ENCODE peak calls at places on chromosomes 1 and 21, in four cellular contexts. F, G, M and Z are unnamed samples.

GRCh38 chr1:162178432-162178831 is 108.9 kb downstream of the NOS1AP start:
- DNase-seq in G (no peak), M (no peak), F (no peak), Z (no peak)

GRCh38 chr1:185694081-185694480 is 40.1 kb upstream of the HMCN1 start:
- DNase-seq in M (peak), F (no peak), G (no peak), Z (no peak)

GRCh38 chr1:25810341-25811299 is 9.1 kb upstream of the MTFR1L start:
- DNase-seq in M (peak), F (peak), G (peak), Z (peak)

GRCh38 chr1:205429742-205430464 is 8.0 kb upstream of the LEMD1 start:
- DNase-seq in F (no peak), M (no peak), G (no peak), Z (no peak)

GRCh38 chr1:9164919-9165318 is 36.0 kb upstream of the GPR157 start:
- DNase-seq in G (no peak), F (no peak), M (no peak), Z (no peak)

GRCh38 chr1:45585496-45586075 is 1.7 kb downstream of the NASP start:
- DNase-seq in M (no peak), F (no peak), G (no peak), Z (no peak)

GRCh38 chr1:158285756-158286241 is 3.9 kb upstream of the CD1C start:
- DNase-seq in M (no peak), G (peak), F (no peak), Z (no peak)

GRCh38 chr1:15330028-15330427 is 79.7 kb upstream of the EFHD2 start:
- DNase-seq in F (no peak), G (no peak), M (peak), Z (no peak)

GRCh38 chr1:211343607-211344334 is 17.1 kb downstream of the TRAF5 start:
- DNase-seq in M (peak), F (no peak), G (no peak), Z (no peak)

GRCh38 chr1:222592171-222592570 is 2.4 kb upstream of the TAF1A start:
- DNase-seq in M (peak), F (peak), G (no peak), Z (no peak)

GRCh38 chr1:25442178-25442577 is 11.5 kb downstream of the MACO1 start:
- DNase-seq in M (peak), F (peak), G (no peak), Z (no peak)

GRCh38 chr1:35451125-35451528 is 106.1 kb downstream of the KIAA0319L start:
- DNase-seq in F (peak), G (peak), M (peak), Z (peak)

GRCh38 chr1:109299087-109299983 is 7.5 kb downstream of the MYBPHL start:
- DNase-seq in M (peak), G (peak), F (peak), Z (peak)

GRCh38 chr21:34336245-34336644 is 27.6 kb upstream of the KCNE2 start:
- DNase-seq in M (no peak), F (no peak), G (no peak), Z (no peak)

GRCh38 chr1:210301254-210301955 is 27.3 kb upstream of the HHAT start:
- DNase-seq in G (no peak), F (peak), M (no peak), Z (no peak)

GRCh38 chr1:118989878-118990378 is 1.8 kb upstream of the TBX15 start:
- DNase-seq in G (no peak), F (no peak), M (no peak), Z (no peak)

GRCh38 chr21:28742527-28742926 is 250.2 kb downstream of the LTN1 start:
- DNase-seq in G (no peak), M (peak), F (peak), Z (no peak)

GRCh38 chr1:161869291-161869690 is 103.2 kb downstream of the ATF6 start:
- DNase-seq in F (no peak), G (no peak), M (no peak), Z (no peak)

GRCh38 chr1:153945131-153945794 is 1.3 kb downstream of the DENND4B start:
- DNase-seq in M (peak), G (peak), F (peak), Z (no peak)

GRCh38 chr1:226979115-226979516 is 39.0 kb downstream of the COQ8A start:
- DNase-seq in F (no peak), M (no peak), G (no peak), Z (no peak)

GRCh38 chr1:91803847-91804545 is 82.0 kb downstream of the TGFBR3 start:
- DNase-seq in G (no peak), F (no peak), M (peak), Z (no peak)

GRCh38 chr1:105909811-105910210 is 1146.7 kb upstream of the PRMT6 start:
- DNase-seq in M (no peak), G (no peak), F (no peak), Z (no peak)
- TF ChIP-seq CTCF in M (no peak), G (no peak), F (no peak), Z (no peak)

GRCh38 chr1:13805431-13805830 is 105.4 kb downstream of the PRDM2 start:
- DNase-seq in M (no peak), G (no peak), F (no peak), Z (no peak)

GRCh38 chr1:13808729-13809131 is 108.7 kb downstream of the PRDM2 start:
- DNase-seq in M (peak), F (peak), G (peak), Z (no peak)

GRCh38 chr1:13806108-13806507 is 106.1 kb downstream of the PRDM2 start:
- DNase-seq in F (no peak), M (no peak), G (no peak), Z (no peak)

GRCh38 chr1:13809461-13810159 is 109.6 kb downstream of the PRDM2 start:
- DNase-seq in G (no peak), F (no peak), M (no peak), Z (no peak)

GRCh38 chr1:13807213-13807612 is 107.2 kb downstream of the PRDM2 start:
- DNase-seq in F (peak), G (no peak), M (peak), Z (peak)
- TF ChIP-seq CTCF in F (peak), G (no peak), M (peak), Z (peak)

DNA sequence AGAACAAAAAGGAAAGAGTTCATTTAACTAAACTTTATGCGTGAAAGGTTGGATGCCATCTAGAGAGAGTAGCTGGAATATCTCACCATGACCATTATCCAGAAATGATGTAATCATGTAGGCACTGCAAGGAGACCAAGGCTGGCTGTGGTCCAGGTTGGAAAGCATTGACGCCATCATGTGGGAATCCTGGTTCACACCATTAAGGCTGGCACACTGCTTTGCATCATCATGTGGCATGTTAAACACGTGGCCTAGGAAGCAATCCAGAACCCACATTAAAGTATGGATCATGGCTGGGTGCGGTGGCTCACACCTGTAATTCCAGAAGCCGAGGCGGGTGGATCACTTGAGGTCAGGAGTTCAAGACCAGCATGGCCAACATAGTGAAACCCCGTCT is 4.3 kb downstream of the ADAMTS1 start:
- DNase-seq in M (peak), G (peak), F (peak), Z (no peak)
- TF ChIP-seq CTCF in M (peak), G (peak), F (peak), Z (no peak)

GRCh38 chr21:36908260-36908908 is 58.1 kb downstream of the HLCS start:
- DNase-seq in M (no peak), G (no peak), F (no peak), Z (no peak)

GRCh38 chr21:36913247-36914169 is 53.0 kb downstream of the HLCS start:
- DNase-seq in F (no peak), G (no peak), M (no peak), Z (no peak)

GRCh38 chr21:36909901-36910561 is 56.4 kb downstream of the HLCS start:
- DNase-seq in F (peak), M (peak), G (no peak), Z (no peak)

GRCh38 chr21:36910581-36911307 is 55.7 kb downstream of the HLCS start:
- DNase-seq in F (no peak), G (no peak), M (no peak), Z (no peak)

DNA sequence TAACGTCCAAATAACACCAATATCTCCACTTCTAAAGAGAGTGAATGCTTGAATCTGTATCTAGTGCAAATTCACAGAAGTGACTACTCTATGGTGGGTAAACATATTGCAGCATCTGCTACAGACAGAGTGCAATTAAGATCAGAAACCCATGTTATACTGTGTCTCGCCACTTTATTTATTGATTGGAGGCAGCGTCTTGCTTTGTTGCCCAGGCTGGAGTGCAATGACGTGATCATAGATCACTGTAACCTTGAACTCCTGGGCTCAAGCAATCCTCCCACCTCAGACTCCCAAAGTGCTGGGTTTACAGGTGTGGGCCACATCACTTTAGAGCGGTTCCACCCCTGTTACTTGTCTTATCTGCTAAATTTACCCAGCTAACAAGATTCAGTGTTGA is 57.0 kb downstream of the HLCS start:
- DNase-seq in F (no peak), M (no peak), G (no peak), Z (no peak)
- TF ChIP-seq CTCF in F (no peak), M (no peak), G (no peak), Z (no peak)

DNA sequence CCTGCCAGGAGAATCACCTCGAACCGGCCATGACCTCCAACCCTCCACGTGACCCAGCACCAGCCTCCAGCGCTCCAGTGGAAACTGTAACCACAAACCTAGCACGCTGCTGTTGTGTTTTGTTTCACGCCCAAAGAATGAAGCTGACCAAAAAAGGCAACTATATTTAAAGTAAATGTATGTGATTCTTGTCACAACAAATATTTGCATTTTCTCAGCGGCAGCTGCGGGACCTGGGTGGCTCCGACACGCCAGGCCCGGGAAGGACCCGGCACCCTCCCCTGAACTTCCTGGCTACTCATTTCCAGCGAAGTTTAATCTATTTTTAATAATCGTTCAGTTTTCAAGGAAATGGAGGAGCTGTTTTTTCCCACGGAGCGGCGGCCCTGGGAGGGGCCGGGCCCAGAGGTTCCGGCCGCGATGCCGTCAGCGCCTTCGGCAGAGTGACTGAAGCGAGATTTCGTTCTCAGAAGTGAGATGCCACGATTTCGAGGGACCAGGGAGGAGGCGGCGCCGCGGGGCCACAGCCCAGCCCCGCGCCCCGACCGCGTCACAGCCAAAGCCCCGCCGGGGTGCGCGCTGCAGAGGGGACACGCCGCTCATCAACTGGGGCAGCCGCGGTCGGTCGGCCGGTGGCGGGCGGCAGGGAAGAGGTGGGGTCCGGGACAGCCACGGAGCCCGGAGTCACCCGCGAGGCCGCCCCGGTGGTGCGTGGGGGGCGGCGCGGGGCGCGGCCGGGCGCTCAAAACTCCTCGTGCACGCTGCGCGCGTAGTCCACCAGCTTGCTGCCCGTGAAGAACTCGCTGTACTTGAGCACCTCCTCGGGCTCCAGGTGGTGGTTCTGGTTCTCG is 3.0 kb upstream of the TNFRSF4 start:
- DNase-seq in G (no peak), F (no peak), M (no peak), Z (no peak)
- TF ChIP-seq CTCF in G (no peak), F (no peak), M (no peak), Z (no peak)

GRCh38 chr1:214720561-214720960 is 117.6 kb downstream of the CENPF start:
- DNase-seq in M (no peak), F (no peak), G (no peak), Z (no peak)

GRCh38 chr1:214717323-214717722 is 114.3 kb downstream of the CENPF start:
- DNase-seq in F (no peak), G (no peak), M (peak), Z (no peak)

GRCh38 chr1:214715126-214715525 is 112.1 kb downstream of the CENPF start:
- DNase-seq in F (no peak), M (no peak), G (no peak), Z (no peak)

GRCh38 chr1:214718724-214719123 is 115.7 kb downstream of the CENPF start:
- DNase-seq in G (no peak), M (peak), F (no peak), Z (no peak)

DNA sequence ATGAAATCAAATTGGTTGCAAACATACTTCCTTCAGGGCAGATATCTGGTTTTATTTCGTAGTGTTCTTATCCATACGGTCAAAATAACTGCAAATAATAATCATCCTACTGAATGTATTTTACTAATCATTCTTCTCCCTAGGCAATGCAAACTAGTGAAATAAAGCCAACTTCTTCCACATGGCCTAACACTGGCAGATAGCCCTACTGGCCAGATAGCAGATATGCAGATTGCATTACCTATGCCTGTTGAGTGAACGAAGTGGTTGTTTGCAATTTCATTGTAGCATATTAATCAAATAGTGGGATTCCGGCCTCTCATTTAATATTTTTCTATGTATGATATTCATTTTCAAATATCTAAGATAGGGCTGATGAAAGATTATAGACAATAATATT is 116.2 kb downstream of the CENPF start:
- DNase-seq in G (no peak), F (no peak), M (no peak), Z (no peak)
- TF ChIP-seq CTCF in G (no peak), F (peak), M (peak), Z (no peak)

DNA sequence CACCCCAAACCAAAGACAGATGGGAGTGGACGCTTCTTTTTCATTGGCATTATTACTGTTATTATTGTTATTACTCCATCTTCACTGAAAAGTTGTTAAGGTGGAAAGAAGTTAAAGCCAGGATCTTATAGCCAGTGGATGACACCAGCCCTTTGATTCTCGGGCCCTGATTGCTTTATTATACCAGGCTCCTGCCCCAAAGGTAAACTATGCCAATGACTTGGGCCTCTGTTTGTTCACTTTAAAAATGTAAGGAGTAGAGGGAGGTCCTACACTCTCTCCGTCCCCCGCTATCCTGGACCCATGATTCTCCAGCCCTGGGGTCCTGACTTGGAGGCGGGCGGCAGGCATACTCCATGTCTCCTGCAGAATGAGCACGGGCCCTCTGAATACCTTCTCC is 106.8 kb downstream of the TOMM20 start:
- DNase-seq in G (no peak), M (no peak), F (no peak), Z (no peak)
- TF ChIP-seq CTCF in G (no peak), M (no peak), F (no peak), Z (no peak)